ENCODE peak calls at places on chromosomes 12 and 14, in four cellular contexts. L is fibroblast of lung, E is astrocyte, K is PC-3. O is an unnamed sample.

GRCh38 chr12:77855548-77855947 is 24.9 kb downstream of the NAV3 start:
- DNase-seq in K (peak; percentile 33), L (peak; percentile 30), E (peak; percentile 13), O (no peak)

GRCh38 chr14:88895116-88895515 is 70.7 kb downstream of the TTC8 start:
- DNase-seq in L (peak; percentile 68), E (peak; percentile 51), K (peak; percentile 92), O (no peak)

GRCh38 chr14:78612666-78613065 is 442.5 kb downstream of the NRXN3 start:
- DNase-seq in L (peak; percentile 25), E (peak; percentile 3), K (no peak), O (no peak)

GRCh38 chr14:90487031-90487430 is 90.2 kb downstream of the CALM1 start:
- DNase-seq in K (no peak), E (peak; percentile 6), L (peak; percentile 31), O (no peak)

GRCh38 chr12:87779858-87780498 is 249.2 kb downstream of the C12orf50 start:
- DNase-seq in L (no peak), K (no peak), E (no peak), O (no peak)

GRCh38 chr12:14256555-14257169 is 108.8 kb upstream of the ATF7IP start:
- DNase-seq in L (peak; percentile 78), K (peak; percentile 81), E (peak; percentile 65), O (peak; percentile 77)

GRCh38 chr14:24235804-24236688 is 3.3 kb downstream of the GMPR2 start:
- DNase-seq in E (no peak), K (no peak), L (no peak), O (no peak)

GRCh38 chr14:80164991-80165390 is 46.3 kb downstream of the DIO2 start:
- DNase-seq in L (peak; percentile 74), K (peak; percentile 82), E (peak; percentile 66), O (no peak)

GRCh38 chr12:25835385-25835784 is 123.1 kb upstream of the RASSF8 start:
- DNase-seq in K (no peak), E (peak; percentile 25), L (peak; percentile 29), O (no peak)

GRCh38 chr12:118064608-118065007 is 3.6 kb upstream of the WSB2 start:
- DNase-seq in E (no peak), L (no peak), K (no peak), O (peak; percentile 58)

GRCh38 chr12:54044425-54045093 is 9.1 kb upstream of the HOXC4 start:
- DNase-seq in K (no peak), L (no peak), E (no peak), O (no peak)

GRCh38 chr12:72346331-72346944 is 74.3 kb downstream of the TRHDE start:
- DNase-seq in E (peak; percentile 61), K (peak; percentile 93), L (peak; percentile 71), O (peak; percentile 91)

GRCh38 chr14:88584451-88584850 is 21.6 kb downstream of the ZC3H14 start:
- DNase-seq in K (no peak), L (no peak), E (no peak), O (no peak)

GRCh38 chr12:65055874-65056273 is 65.2 kb downstream of the WIF1 start:
- DNase-seq in K (no peak), L (no peak), E (no peak), O (peak; percentile 38)

GRCh38 chr14:63701614-63702291 is 26.1 kb downstream of the SGPP1 start:
- DNase-seq in L (no peak), E (no peak), K (no peak), O (no peak)

GRCh38 chr14:63164108-63164683 is 40.0 kb upstream of the RHOJ start:
- DNase-seq in K (no peak), E (peak; percentile 45), L (peak; percentile 61), O (no peak)

GRCh38 chr12:67709367-67709954 is 60.9 kb downstream of the DYRK2 start:
- DNase-seq in E (no peak), L (no peak), K (no peak), O (no peak)

GRCh38 chr14:80105488-80105994 is 105.8 kb downstream of the DIO2 start:
- DNase-seq in K (no peak), E (no peak), L (no peak), O (no peak)

GRCh38 chr14:91415794-91416743 is 1.6 kb downstream of the CCDC88C start:
- DNase-seq in E (no peak), K (peak; percentile 70), L (peak; percentile 14), O (no peak)

GRCh38 chr12:68224613-68225285 is 861 bp downstream of the IL26 start:
- DNase-seq in L (peak; percentile 80), E (peak; percentile 78), K (peak; percentile 85), O (no peak)

GRCh38 chr14:93013368-93013719 is 90.4 kb downstream of the CHGA start:
- DNase-seq in K (no peak), E (peak; percentile 53), L (peak; percentile 68), O (no peak)

GRCh38 chr12:19129486-19130223 is at the start of gene PLEKHA5:
- DNase-seq in K (peak; percentile 64), L (peak; percentile 72), E (peak; percentile 51), O (peak; percentile 91)

GRCh38 chr14:38887696-38888095 is 215.3 kb downstream of the SEC23A start:
- DNase-seq in E (no peak), K (no peak), L (no peak), O (peak; percentile 20)

GRCh38 chr14:36591482-36591881 is 9.1 kb upstream of the NKX2-8 start:
- DNase-seq in K (peak; percentile 9), E (no peak), L (no peak), O (no peak)

GRCh38 chr14:97248973-97249372 is 451.8 kb downstream of the VRK1 start:
- DNase-seq in L (no peak), E (no peak), K (no peak), O (no peak)
- TF ChIP-seq EZH2 in L (no peak), E (no peak), K (no peak), O (no peak)

GRCh38 chr14:104700747-104701215 is 11.4 kb downstream of the INF2 start:
- DNase-seq in L (no peak), K (no peak), E (no peak), O (no peak)
- H3K9ac ChIP-seq in L (no peak overlapping the region), K (no peak overlapping the region), E (no peak overlapping the region), O (no peak overlapping the region)

GRCh38 chr14:59869381-59870255 is 958 bp downstream of the RTN1 start:
- DNase-seq in K (no peak), L (no peak), E (no peak), O (peak; percentile 69)
- TF ChIP-seq EZH2 in K (no peak), L (peak; percentile 39), E (peak; percentile 27), O (peak; percentile 59)

GRCh38 chr14:61694830-61695694 is at the start of gene HIF1A:
- DNase-seq in K (peak; percentile 100), E (peak; percentile 98), L (peak; percentile 99), O (peak; percentile 99)

GRCh38 chr14:61694039-61694438 is 1.3 kb upstream of the HIF1A start:
- DNase-seq in K (no peak), E (no peak), L (no peak), O (no peak)

GRCh38 chr14:61695695-61696527 is 598 bp downstream of the HIF1A start:
- DNase-seq in K (peak; percentile 57), L (peak; percentile 59), E (peak; percentile 40), O (peak; percentile 89)

GRCh38 chr14:61690039-61690438 is 5.3 kb upstream of the HIF1A start:
- DNase-seq in E (no peak), L (no peak), K (peak; percentile 76), O (no peak)

DNA sequence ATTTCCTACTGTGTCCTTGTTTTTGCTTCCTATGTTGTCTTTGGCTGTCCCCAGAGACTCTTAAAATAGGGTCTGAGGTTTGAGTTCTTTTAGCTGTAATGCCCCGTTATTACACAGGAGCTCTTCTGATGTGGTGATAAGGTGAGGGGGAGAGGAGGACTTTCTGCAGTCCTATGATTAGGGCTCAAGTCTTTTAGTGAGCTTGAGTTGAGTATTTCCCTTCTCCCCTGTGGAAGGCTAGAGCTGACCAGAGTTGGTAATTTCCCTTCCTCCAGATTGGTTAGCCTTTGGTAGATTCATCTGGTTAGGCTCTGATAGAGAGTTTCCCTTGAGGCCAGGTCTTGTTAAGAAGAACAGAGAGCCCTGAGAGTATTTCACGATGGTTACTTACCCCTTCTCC is 4.3 kb upstream of the HIF1A start:
- DNase-seq in E (no peak), K (no peak), L (no peak), O (no peak)
- H3K9ac ChIP-seq in E (no peak overlapping the region), K (no peak overlapping the region), L (no peak overlapping the region), O (no peak overlapping the region)

GRCh38 chr12:48003226-48004038 is 844 bp downstream of the COL2A1 start:
- DNase-seq in L (no peak), E (no peak), K (peak; percentile 4), O (peak; percentile 72)

GRCh38 chr12:48001426-48002178 is 2.7 kb downstream of the COL2A1 start:
- DNase-seq in L (peak; percentile 48), K (peak; percentile 58), E (peak; percentile 25), O (peak; percentile 90)

GRCh38 chr12:48002179-48002601 is 2.1 kb downstream of the COL2A1 start:
- DNase-seq in L (peak; percentile 1), K (no peak), E (no peak), O (peak; percentile 66)

GRCh38 chr12:48004039-48004940 is at the start of gene COL2A1:
- DNase-seq in K (peak; percentile 27), E (no peak), L (no peak), O (peak; percentile 92)

DNA sequence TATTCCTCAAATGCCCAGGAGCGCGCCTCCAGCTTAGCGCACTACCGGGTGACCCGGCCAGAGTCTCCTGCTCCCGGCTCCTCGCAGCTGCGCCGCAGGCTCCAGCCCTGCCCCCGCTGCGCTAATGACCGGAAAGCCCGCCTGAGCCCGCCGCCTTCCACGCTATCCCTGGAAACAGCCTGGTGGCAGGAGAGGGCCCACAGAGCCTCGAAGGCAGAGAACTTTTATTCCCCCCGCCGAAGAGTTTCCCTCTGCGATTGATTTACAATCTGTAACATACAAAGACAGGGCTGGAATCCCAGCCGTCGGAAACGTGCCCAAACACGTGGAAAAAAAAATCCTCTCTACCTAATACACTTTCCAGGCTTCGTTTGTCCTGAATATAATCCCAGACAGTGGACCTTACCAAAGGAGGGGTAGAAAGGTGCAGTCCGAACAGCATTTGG is 1.5 kb downstream of the COL2A1 start:
- DNase-seq in E (peak; percentile 19), L (peak; percentile 37), K (peak; percentile 25), O (peak; percentile 81)
- TF ChIP-seq EZH2 in E (peak; percentile 50), L (no peak), K (no peak), O (no peak)

DNA sequence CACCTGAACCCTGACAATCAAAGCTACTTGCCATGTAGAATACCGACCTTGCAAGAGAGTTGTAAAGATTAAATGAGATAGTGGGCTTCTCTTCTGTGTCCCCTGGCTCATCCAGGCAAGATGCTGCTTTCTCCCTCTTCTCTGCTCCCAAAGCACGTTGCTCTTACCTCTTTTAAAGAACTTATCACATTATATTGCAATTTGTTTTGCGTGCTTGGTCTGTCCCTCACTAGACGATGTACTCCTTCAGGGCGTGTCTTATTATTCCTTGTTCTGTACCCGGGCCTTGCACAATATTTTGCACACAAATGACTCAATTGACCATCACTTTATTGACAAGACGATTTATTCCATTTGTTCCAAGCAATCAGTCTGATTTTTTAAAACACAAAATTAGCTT is 3.3 kb downstream of the DCN start:
- DNase-seq in L (no peak), E (no peak), K (peak; percentile 9), O (no peak)
- H3K9ac ChIP-seq in L (no peak overlapping the region), E (no peak overlapping the region), K (no peak overlapping the region), O (no peak overlapping the region)